ENCODE peak calls at places on chromosomes 13 and 19, in six cellular contexts. C is endodermal cell, K is H1, V is fibroblast of lung, J is astrocyte, Z is GM23248. A is an unnamed sample.

GRCh38 chr13:31201341-31202024 is 1.7 kb downstream of the B3GLCT start:
- DNase-seq in Z (peak; percentile 88), C (no peak), V (peak; percentile 50), K (no peak), J (peak; percentile 34), A (peak; percentile 74)

GRCh38 chr19:43759515-43759914 is 4.8 kb upstream of the SMG9 start:
- DNase-seq in V (peak; percentile 76), K (no peak), C (peak; percentile 62), J (peak; percentile 65), Z (peak; percentile 93), A (peak; percentile 63)

GRCh38 chr19:38304866-38305429 is 897 bp downstream of the C19orf33 start:
- DNase-seq in Z (no peak), C (peak; percentile 98), V (peak; percentile 36), K (peak; percentile 85), J (no peak), A (no peak)

GRCh38 chr13:49681837-49682236 is 9.4 kb downstream of the EBPL start:
- DNase-seq in J (peak; percentile 57), V (peak; percentile 66), K (no peak), C (peak; percentile 12), Z (peak; percentile 39), A (no peak)

GRCh38 chr19:29478578-29479565 is 46.9 kb upstream of the VSTM2B start:
- DNase-seq in J (no peak), C (peak; percentile 94), Z (peak; percentile 40), V (no peak), K (peak; percentile 85), A (no peak)

GRCh38 chr19:34351382-34351802 is 13.6 kb upstream of the GPI start:
- DNase-seq in K (no peak), Z (no peak), C (no peak), V (no peak), J (no peak), A (no peak)

GRCh38 chr13:103898481-103898880 is 832.3 kb upstream of the SLC10A2 start:
- DNase-seq in C (peak; percentile 58), J (no peak), K (no peak), V (no peak), Z (no peak), A (no peak)

GRCh38 chr13:51910508-51910907 is 48.7 kb downstream of the CCDC70 start:
- DNase-seq in Z (no peak), V (no peak), J (no peak), C (no peak), K (no peak), A (no peak)

GRCh38 chr13:52405369-52405766 is 604 bp downstream of the THSD1 start:
- DNase-seq in Z (peak; percentile 42), K (no peak), J (no peak), V (no peak), C (peak; percentile 53), A (peak; percentile 37)

GRCh38 chr13:31310356-31310755 is 110.6 kb downstream of the B3GLCT start:
- DNase-seq in V (no peak), Z (no peak), C (no peak), K (no peak), J (no peak), A (no peak)

GRCh38 chr19:48372904-48373303 is 8.7 kb downstream of the SYNGR4 start:
- DNase-seq in Z (peak; percentile 31), C (no peak), V (peak; percentile 10), J (no peak), K (no peak), A (no peak)

GRCh38 chr13:37136187-37136586 is 30.7 kb upstream of the CSNK1A1L start:
- DNase-seq in Z (peak; percentile 56), J (peak; percentile 36), K (no peak), V (peak; percentile 47), C (no peak), A (peak; percentile 15)

GRCh38 chr19:21022996-21023395 is 2.5 kb downstream of the ZNF430 start:
- DNase-seq in Z (peak; percentile 82), K (no peak), J (peak; percentile 80), C (no peak), V (peak; percentile 85), A (peak; percentile 73)

GRCh38 chr19:52190679-52191293 is 934 bp downstream of the PPP2R1A start:
- DNase-seq in K (peak; percentile 45), J (peak; percentile 40), Z (peak; percentile 61), V (peak; percentile 62), C (peak; percentile 67), A (peak; percentile 59)

GRCh38 chr19:1401138-1401888 is at the start of gene GAMT:
- DNase-seq in V (peak; percentile 37), C (peak; percentile 77), Z (peak; percentile 72), K (no peak), J (no peak), A (peak; percentile 87)

GRCh38 chr13:74338341-74338740 is 204.1 kb upstream of the KLF12 start:
- DNase-seq in K (no peak), J (no peak), V (no peak), C (no peak), Z (no peak), A (no peak)

GRCh38 chr19:10295305-10295846 is 5.6 kb downstream of the ICAM5 start:
- DNase-seq in J (no peak), Z (peak; percentile 46), K (peak; percentile 74), C (peak; percentile 74), V (no peak), A (no peak)

GRCh38 chr13:34435338-34435737 is 506.7 kb upstream of the NBEA start:
- DNase-seq in Z (peak; percentile 63), C (no peak), J (peak; percentile 63), V (peak; percentile 74), K (no peak), A (peak; percentile 46)

GRCh38 chr13:80388506-80388905 is 47.6 kb upstream of the SPRY2 start:
- DNase-seq in J (no peak), C (no peak), V (no peak), K (no peak), Z (no peak), A (no peak)

GRCh38 chr13:80116107-80116506 is 224.8 kb downstream of the SPRY2 start:
- DNase-seq in Z (peak; percentile 87), K (no peak), C (no peak), J (peak; percentile 82), V (peak; percentile 86), A (peak; percentile 82)

GRCh38 chr13:81487151-81487550 is 1146.2 kb upstream of the SPRY2 start:
- DNase-seq in C (peak; percentile 73), Z (no peak), K (peak; percentile 51), J (no peak), V (no peak), A (peak; percentile 70)

GRCh38 chr19:37078717-37079032 is 442 bp downstream of the ZNF420 start:
- DNase-seq in C (no peak), K (no peak), J (no peak), Z (peak; percentile 16), V (no peak), A (peak; percentile 11)

GRCh38 chr19:955803-956746 is 28.1 kb upstream of the WDR18 start:
- DNase-seq in J (no peak), C (no peak), V (no peak), K (no peak), Z (no peak), A (no peak)

GRCh38 chr19:50739841-50740426 is 16.8 kb downstream of the CLEC11A start:
- DNase-seq in J (no peak), C (peak; percentile 74), K (peak; percentile 68), Z (no peak), V (no peak), A (no peak)

DNA sequence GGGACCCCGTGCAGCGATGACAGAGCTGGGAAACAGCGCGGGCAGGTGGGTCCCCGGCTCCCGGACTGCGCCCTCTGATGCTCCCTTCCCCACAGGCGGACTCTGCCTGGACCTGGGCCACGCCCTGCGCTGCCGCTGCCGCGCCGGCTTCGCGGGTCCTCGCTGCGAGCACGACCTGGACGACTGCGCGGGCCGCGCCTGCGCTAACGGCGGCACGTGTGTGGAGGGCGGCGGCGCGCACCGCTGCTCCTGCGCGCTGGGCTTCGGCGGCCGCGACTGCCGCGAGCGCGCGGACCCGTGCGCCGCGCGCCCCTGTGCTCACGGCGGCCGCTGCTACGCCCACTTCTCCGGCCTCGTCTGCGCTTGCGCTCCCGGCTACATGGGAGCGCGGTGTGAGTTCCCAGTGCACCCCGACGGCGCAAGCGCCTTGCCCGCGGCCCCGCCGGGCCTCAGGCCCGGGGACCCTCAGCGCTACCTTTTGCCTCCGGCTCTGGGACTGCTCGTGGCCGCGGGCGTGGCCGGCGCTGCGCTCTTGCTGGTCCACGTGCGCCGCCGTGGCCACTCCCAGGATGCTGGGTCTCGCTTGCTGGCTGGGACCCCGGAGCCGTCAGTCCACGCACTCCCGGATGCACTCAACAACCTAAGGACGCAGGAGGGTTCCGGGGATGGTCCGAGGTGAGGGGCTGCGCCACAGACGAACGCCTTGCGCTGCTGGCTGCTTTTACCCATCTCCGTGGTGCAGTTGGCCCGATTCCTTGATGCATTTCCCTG is 7.8 kb upstream of the SELENOV start:
- DNase-seq in K (peak; percentile 81), V (peak; percentile 69), J (peak; percentile 51), C (peak; percentile 91), Z (peak; percentile 79), A (peak; percentile 70)
- H3K27me3 ChIP-seq in K (peaks cover 70% of the 10 kb centered on the region), V (peaks cover 21% of the 10 kb centered on the region), J (peaks cover 5% of the 10 kb centered on the region), C (peaks cover 65% of the 10 kb centered on the region), Z (peaks cover 15% of the 10 kb centered on the region), A (peaks cover 46% of the 10 kb centered on the region)

DNA sequence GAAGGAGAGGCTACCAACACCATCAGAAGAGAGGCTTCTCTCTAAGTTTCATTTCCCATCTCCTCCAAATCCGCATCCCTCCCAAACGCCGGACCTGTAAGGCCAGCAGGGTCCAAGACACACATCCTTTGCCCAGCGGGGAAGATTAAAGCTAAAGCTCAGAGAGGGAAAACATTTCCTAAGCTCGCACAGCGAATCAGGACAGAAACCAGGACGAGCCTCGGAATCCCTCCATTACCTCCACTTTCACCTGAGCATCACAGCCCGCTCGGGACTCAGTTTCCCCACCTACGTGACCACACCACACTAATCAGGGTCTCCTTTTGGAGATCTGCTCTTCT is 711 bp upstream of the FOSB start:
- DNase-seq in C (no peak), K (no peak), V (no peak), J (no peak), Z (peak; percentile 63), A (peak; percentile 64)
- H3K9ac ChIP-seq in C (peak overlapping the region; percentile 95), K (peak overlapping the region; percentile 85), V (peak overlapping the region; percentile 93), J (peak overlapping the region; percentile 96), Z (peak overlapping the region; percentile 100), A (peak overlapping the region; percentile 77)

DNA sequence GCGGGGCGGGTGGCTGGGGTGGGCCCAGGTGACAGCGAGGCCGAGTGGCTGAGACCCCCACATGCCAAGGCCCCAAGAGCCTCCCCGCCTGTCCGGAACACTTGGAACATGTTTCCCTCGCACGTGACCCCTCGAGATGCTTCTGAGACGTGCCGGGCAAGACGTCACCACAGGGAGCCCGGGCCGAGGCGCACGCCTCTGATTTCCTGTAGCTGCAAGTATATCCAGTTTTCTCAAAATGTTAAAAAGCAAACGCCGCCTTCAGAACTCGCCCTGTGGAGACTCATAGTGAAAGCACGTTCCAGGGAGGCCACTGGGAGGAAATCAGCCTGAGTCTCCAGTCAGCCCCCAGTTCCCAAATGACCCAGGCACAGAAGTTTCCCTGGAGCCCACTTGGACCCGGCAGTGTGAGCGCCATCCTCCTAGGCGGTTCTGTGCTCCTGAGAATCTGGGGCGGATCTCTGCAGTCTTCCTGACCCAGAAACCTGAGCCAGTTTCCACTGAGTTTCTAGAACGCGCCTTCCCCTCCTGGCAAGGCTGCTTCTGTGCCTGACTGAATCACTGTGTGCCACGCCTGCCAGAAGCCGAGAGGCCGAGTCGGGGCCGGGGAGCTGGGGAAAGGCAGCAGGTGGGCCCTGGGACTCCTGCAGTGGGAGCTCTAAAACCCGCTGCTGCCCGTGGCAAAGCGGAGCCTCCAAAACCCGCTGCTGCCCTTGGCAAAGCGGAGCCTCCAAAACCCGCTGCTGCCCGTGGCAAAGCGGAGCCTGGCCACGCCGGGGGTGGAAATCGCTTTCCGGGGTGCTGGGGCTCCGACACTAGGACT is 179.3 kb downstream of the KDM4B start:
- DNase-seq in V (peak; percentile 12), J (no peak), Z (peak; percentile 95), K (no peak), C (no peak), A (no peak)
- H3K36me3 ChIP-seq in V (peaks cover 8% of the 10 kb centered on the region), J (peaks cover 4% of the 10 kb centered on the region), Z (peaks cover 7% of the 10 kb centered on the region), K (peaks cover 2% of the 10 kb centered on the region), C (peaks cover 5% of the 10 kb centered on the region), A (peaks cover 34% of the 10 kb centered on the region)

DNA sequence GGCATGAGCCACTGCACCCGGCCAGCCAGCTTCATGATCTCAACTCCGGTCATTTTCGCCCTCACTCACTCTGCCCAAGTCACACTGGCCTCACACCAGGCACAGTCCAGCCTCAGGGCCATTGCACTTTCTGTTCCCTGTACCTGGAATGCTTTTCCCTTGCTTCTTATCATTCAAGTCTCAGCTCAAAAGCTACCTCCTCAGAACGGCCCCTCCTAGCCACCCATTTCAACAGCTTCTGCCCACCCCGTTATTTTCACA is 2.5 kb upstream of the TLE2 start:
- DNase-seq in J (no peak), C (no peak), V (no peak), K (no peak), Z (no peak), A (no peak)
- H3K27me3 ChIP-seq in J (peaks cover 44% of the 10 kb centered on the region), C (peaks cover 27% of the 10 kb centered on the region), V (peaks cover 19% of the 10 kb centered on the region), K (peaks cover 59% of the 10 kb centered on the region), Z (no peaks in the 10 kb centered on the region), A (peaks cover 25% of the 10 kb centered on the region)

A was measured in adipocyte.